ENCODE peak calls at places on chromosomes 12 and 14, in nine cellular contexts. O, L, Q, W, I, N, A, X and T are unnamed samples.

GRCh38 chr14:105279642-105280361 is 21.0 kb downstream of the BRF1 start:
- DNase-seq in N (no peak), O (no peak), X (no peak), Q (no peak), W (no peak), I (no peak), A (no peak), L (no peak), T (no peak)

GRCh38 chr12:112380663-112381420 is 1.4 kb downstream of the HECTD4 start:
- DNase-seq in L (no peak), Q (no peak), A (no peak), W (no peak), I (no peak), N (peak), O (no peak), X (no peak), T (no peak)

GRCh38 chr12:27652174-27652763 is 44.0 kb upstream of the REP15 start:
- DNase-seq in W (no peak), I (peak), L (peak), Q (no peak), A (peak), O (peak), X (no peak), N (peak), T (peak)

GRCh38 chr14:104889374-104889755 is 24.3 kb downstream of the CEP170B start:
- DNase-seq in L (peak), W (peak), I (no peak), A (no peak), Q (no peak), X (no peak), O (no peak), N (no peak), T (no peak)

GRCh38 chr12:57604454-57605307 is at the start of gene DTX3:
- DNase-seq in X (peak), A (peak), W (peak), L (peak), N (no peak), I (peak), O (peak), Q (no peak), T (peak)

GRCh38 chr12:53777936-53778644 is 26.3 kb upstream of the CISTR start:
- DNase-seq in A (no peak), Q (no peak), W (no peak), O (no peak), N (no peak), I (no peak), X (no peak), L (no peak), T (no peak)

GRCh38 chr12:53051058-53051880 is 1.4 kb downstream of the TNS2 start:
- DNase-seq in I (no peak), L (peak), W (peak), O (peak), A (peak), N (no peak), X (peak), Q (peak), T (peak)

GRCh38 chr12:128644664-128645296 is 179.0 kb downstream of the SLC15A4 start:
- DNase-seq in N (no peak), X (no peak), W (no peak), L (no peak), A (peak), Q (no peak), O (peak), I (no peak), T (no peak)

GRCh38 chr12:49428652-49429549 is 61.6 kb downstream of the SPATS2 start:
- DNase-seq in L (no peak), W (no peak), N (peak), A (no peak), O (peak), Q (no peak), I (no peak), X (no peak), T (no peak)

GRCh38 chr14:58666737-58667136 is 29.0 kb downstream of the DACT1 start:
- DNase-seq in N (no peak), W (no peak), L (no peak), O (no peak), A (no peak), X (no peak), I (no peak), Q (no peak), T (no peak)

GRCh38 chr12:12606793-12607589 is 4.7 kb upstream of the CREBL2 start:
- DNase-seq in O (peak), Q (no peak), I (no peak), A (no peak), N (peak), X (no peak), W (no peak), L (no peak), T (no peak)

GRCh38 chr14:74963705-74964271 is 8.4 kb upstream of the PGF start:
- DNase-seq in W (no peak), O (no peak), I (no peak), Q (no peak), N (no peak), X (no peak), A (peak), L (no peak), T (no peak)

GRCh38 chr12:25877446-25877845 is 81.0 kb upstream of the RASSF8 start:
- DNase-seq in O (no peak), I (no peak), L (no peak), Q (no peak), N (no peak), X (no peak), A (no peak), W (no peak), T (no peak)

GRCh38 chr12:49832836-49833421 is 4.7 kb upstream of the NCKAP5L start:
- DNase-seq in I (no peak), O (no peak), W (no peak), L (no peak), N (no peak), X (no peak), A (no peak), Q (no peak), T (no peak)

GRCh38 chr14:61700104-61700886 is 5.0 kb downstream of the HIF1A start:
- DNase-seq in Q (no peak), O (no peak), N (no peak), A (no peak), W (no peak), L (no peak), I (no peak), X (no peak), T (no peak)

GRCh38 chr12:94670075-94670474 is 19.7 kb upstream of the TMCC3 start:
- DNase-seq in Q (no peak), L (no peak), N (no peak), A (no peak), I (no peak), X (no peak), W (no peak), O (no peak), T (no peak)

GRCh38 chr14:71266994-71267636 is 359.9 kb downstream of the PCNX1 start:
- DNase-seq in L (no peak), N (peak), I (no peak), Q (no peak), O (no peak), A (no peak), W (no peak), X (no peak), T (no peak)

GRCh38 chr12:1332327-1332726 is 262.1 kb downstream of the FBXL14 start:
- DNase-seq in Q (no peak), N (peak), L (no peak), X (no peak), O (no peak), I (no peak), A (peak), W (no peak), T (no peak)

GRCh38 chr14:104593710-104594121 is 10.9 kb downstream of the TMEM179 start:
- DNase-seq in A (no peak), I (no peak), L (no peak), O (no peak), Q (no peak), N (no peak), W (no peak), X (peak), T (no peak)

GRCh38 chr12:32586390-32586789 is 92.7 kb upstream of the DNM1L start:
- DNase-seq in N (peak), A (no peak), W (no peak), Q (no peak), X (no peak), O (no peak), I (no peak), L (no peak), T (no peak)

GRCh38 chr12:103924761-103925641 is 5.2 kb upstream of the HSP90B1 start:
- DNase-seq in W (no peak), N (peak), Q (no peak), I (no peak), A (no peak), X (no peak), L (no peak), O (peak), T (no peak)

GRCh38 chr14:91926131-91926890 is 21.2 kb downstream of the FBLN5 start:
- DNase-seq in Q (no peak), N (no peak), A (no peak), O (no peak), I (no peak), L (no peak), X (no peak), W (no peak), T (no peak)

GRCh38 chr12:120971299-120972180 is 6.8 kb upstream of the HNF1A start:
- DNase-seq in L (peak), I (peak), N (peak), A (peak), X (no peak), Q (no peak), O (peak), W (no peak), T (no peak)

DNA sequence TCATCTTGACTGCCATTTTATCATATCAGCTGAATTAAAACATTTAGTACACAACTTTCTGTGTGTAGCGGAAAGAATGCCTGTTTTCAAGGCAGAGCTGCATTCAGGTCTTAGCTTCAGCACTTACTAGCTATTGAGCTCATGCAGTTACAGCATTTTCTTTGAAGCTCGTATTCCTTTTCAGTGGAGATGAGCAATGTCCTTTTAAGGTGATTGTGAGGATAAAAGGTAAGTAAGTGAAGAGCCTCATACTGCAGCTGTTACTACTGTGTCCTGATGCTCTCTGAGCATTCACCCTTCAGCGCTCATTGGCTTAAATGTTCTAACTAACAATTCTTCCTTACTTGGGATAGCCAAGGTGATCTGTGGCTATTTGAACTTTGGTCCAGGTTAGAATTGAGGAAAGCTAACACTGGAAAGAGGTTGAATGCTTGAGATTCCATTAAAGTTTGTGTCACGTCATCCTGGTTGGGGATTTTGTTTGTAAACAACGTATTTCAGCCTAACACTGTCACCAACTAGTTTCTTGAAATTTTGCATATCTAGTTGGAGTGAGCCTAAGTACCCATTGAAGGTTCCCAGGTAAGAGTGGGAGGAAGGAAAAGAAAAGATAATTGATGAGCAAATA is 71.4 kb downstream of the PAPOLA start:
- DNase-seq in O (peak), Q (no peak), W (no peak), A (no peak), N (no peak), X (no peak), L (no peak), I (no peak), T (no peak)
- H3K27ac ChIP-seq in O (no peak), Q (no peak), W (no peak), A (no peak), N (no peak), X (no peak), L (no peak), I (no peak), T (no peak)

DNA sequence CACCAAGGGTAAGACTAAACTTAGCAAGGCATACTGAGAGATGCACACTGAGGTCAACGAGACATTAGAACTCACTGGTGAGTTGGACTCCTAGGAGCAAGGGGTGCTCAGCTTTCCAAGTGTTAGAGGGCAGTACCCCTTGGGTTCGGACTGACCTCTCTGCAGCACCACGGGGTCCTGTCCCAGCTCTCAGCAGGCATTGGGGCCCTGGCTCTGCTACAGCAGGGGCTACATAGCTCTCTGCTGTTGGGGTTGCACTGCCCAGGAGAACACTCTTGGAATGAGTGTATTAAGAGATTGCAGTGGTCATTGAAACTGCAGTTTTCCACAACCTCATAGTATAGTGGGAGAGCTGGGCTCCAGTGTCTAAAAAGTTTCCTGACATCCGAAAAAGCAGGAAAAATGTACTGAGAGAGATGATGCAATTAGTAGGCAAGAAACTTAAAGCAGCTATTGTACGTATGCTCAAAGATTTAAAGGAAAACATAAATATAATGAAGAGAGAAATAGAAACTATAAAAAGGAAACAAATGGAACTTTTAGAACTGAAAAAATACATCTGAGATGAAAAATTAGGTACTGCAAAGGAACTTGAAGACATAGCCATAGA is 132.5 kb upstream of the MAX start:
- DNase-seq in W (peak), L (no peak), A (no peak), X (no peak), N (no peak), Q (no peak), I (no peak), O (no peak), T (no peak)
- H3K27ac ChIP-seq in W (no peak), L (no peak), A (no peak), X (no peak), N (no peak), Q (peak), I (no peak), O (no peak), T (peak)

DNA sequence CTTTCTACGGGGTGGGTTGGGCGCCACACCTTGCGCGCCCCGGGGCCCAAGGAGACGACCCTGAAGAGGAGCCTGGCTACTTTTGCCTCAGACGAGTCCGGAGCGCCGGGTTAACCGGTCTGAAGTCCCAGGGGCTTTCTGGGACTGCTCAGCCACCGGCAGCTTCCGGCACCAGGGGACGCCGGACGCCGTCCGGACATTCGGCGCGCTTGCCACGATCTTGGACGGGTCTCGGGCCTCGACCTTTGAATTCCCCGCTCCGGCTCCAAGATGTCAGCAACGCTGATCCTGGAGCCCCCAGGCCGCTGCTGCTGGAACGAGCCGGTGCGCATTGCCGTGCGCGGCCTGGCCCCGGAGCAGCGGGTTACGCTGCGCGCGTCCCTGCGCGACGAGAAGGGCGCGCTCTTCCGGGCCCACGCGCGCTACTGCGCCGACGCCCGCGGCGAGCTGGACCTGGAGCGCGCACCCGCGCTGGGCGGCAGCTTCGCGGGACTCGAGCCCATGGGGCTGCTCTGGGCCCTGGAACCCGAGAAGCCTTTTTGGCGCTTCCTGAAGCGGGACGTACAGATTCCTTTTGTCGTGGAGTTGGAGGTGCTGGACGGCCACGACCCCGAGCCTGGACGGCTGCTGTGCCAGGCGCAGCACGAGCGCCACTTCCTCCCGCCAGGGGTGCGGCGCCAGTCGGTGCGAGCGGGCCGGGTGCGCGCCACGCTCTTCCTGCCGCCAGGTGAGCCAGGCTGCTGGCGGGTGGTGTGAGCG is at the start of gene ACOT4:
- DNase-seq in X (peak), W (no peak), Q (no peak), I (peak), O (peak), N (no peak), L (no peak), A (peak), T (no peak)
- H3K27ac ChIP-seq in X (no peak), W (no peak), Q (no peak), I (peak), O (no peak), N (peak), L (no peak), A (no peak), T (no peak)

DNA sequence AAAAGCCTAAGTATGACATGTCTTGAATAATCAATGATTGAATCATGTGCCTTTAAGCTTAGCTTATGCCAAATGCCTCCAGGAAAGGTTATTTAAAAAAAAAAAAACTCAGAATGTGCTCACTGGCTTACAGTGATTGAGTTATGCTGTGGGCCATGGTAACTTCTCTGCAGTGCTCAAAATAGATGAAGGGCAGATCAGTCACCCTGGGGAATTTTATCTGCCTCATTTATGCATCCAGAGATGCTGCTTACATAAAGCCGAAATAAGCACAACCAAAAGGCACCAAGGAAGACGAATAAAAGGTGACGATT is 118.7 kb upstream of the MDM1 start:
- DNase-seq in L (no peak), Q (no peak), I (no peak), A (no peak), O (no peak), X (no peak), N (no peak), W (no peak), T (no peak)
- H3K27ac ChIP-seq in L (peak), Q (peak), I (no peak), A (no peak), O (no peak), X (no peak), N (no peak), W (peak), T (no peak)

GRCh38 chr12:46386360-46386867 is 13.8 kb upstream of the SLC38A2 start:
- DNase-seq in A (no peak), I (no peak), Q (no peak), X (no peak), O (no peak), N (peak), W (no peak), L (no peak), T (no peak)

GRCh38 chr12:46386877-46387629 is 14.5 kb upstream of the SLC38A2 start:
- DNase-seq in N (no peak), W (peak), L (no peak), A (peak), O (peak), Q (no peak), I (no peak), X (peak), T (no peak)

GRCh38 chr12:46384451-46385301 is 12.1 kb upstream of the SLC38A2 start:
- DNase-seq in I (no peak), X (no peak), O (no peak), L (no peak), W (no peak), Q (no peak), N (no peak), A (no peak), T (no peak)

GRCh38 chr12:46383654-46384450 is 11.3 kb upstream of the SLC38A2 start:
- DNase-seq in W (peak), Q (peak), A (peak), L (peak), X (peak), O (peak), N (peak), I (peak), T (peak)

GRCh38 chr12:46385439-46385838 is 12.9 kb upstream of the SLC38A2 start:
- DNase-seq in I (no peak), X (no peak), Q (no peak), L (no peak), A (peak), N (no peak), O (peak), W (no peak), T (no peak)
- H3K27ac ChIP-seq in I (no peak), X (peak), Q (peak), L (peak), A (peak), N (peak), O (peak), W (peak), T (peak)

DNA sequence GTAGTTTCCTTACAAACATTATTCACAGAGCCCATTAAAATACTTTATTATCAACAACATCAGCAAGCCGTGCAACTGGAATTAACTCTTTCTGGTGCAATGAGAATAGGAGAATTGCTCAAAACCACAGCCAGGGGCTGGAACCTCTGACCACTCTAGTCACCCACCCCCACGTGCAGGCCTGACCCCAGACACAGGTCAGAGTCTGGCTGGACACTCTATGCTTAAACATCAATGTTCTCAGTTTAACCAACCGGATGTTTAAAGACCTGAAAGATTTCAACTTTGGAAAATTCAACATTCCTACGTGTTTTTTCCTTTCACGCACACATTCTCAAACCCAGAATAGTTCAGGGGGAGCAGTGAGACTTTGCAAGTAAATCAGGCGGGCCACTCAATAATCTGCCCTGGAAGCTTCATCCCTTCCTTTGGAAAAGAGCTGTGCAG is 65.1 kb downstream of the FOXN3 start:
- DNase-seq in O (no peak), X (no peak), A (no peak), I (no peak), N (no peak), Q (no peak), L (no peak), W (no peak), T (no peak)
- H3K27ac ChIP-seq in O (peak), X (peak), A (no peak), I (no peak), N (no peak), Q (peak), L (peak), W (peak), T (no peak)

GRCh38 chr12:109703684-109704083 is 9.9 kb upstream of the FAM222A start:
- DNase-seq in Q (no peak), I (no peak), X (no peak), W (no peak), A (no peak), N (no peak), L (no peak), O (no peak), T (no peak)

GRCh38 chr12:109704371-109705098 is 9.1 kb upstream of the FAM222A start:
- DNase-seq in O (no peak), L (no peak), Q (no peak), A (no peak), W (no peak), N (no peak), I (no peak), X (no peak), T (no peak)

GRCh38 chr12:109706398-109706746 is 7.3 kb upstream of the FAM222A start:
- DNase-seq in L (no peak), I (no peak), W (no peak), X (no peak), Q (no peak), N (no peak), O (no peak), A (no peak), T (no peak)

GRCh38 chr12:109706747-109707469 is 6.7 kb upstream of the FAM222A start:
- DNase-seq in I (no peak), N (no peak), A (no peak), Q (no peak), L (no peak), W (no peak), O (no peak), X (no peak), T (no peak)

GRCh38 chr12:109705291-109705690 is 8.3 kb upstream of the FAM222A start:
- DNase-seq in X (no peak), N (no peak), W (no peak), L (no peak), I (no peak), O (no peak), A (no peak), Q (no peak), T (no peak)
- H3K27ac ChIP-seq in X (no peak), N (no peak), W (no peak), L (no peak), I (no peak), O (no peak), A (no peak), Q (no peak), T (no peak)